ENCODE peak calls at places on chromosomes 5 and 9, in five cellular contexts. F is left ventricle myocardium superior; O is progenitor cell of endocrine pancreas; V is stimulated activated CD4-positive, alpha-beta T cell treated with anti-CD3 and anti-CD28 coated beads, Interleukin-4, amount 100 ng/mL, for 4 hours; A is posterior vena cava. N is an unnamed sample.

GRCh38 chr9:22363421-22363887 is 83.2 kb upstream of the DMRTA1 start:
- DNase-seq in F (no peak), O (no peak), V (no peak), A (peak), N (no peak)

GRCh38 chr5:165457854-165458481 is 1952.5 kb downstream of the MAT2B start:
- DNase-seq in F (no peak), O (no peak), V (no peak), A (no peak), N (no peak)

GRCh38 chr9:93263334-93264229 is 79.6 kb downstream of the WNK2 start:
- DNase-seq in F (no peak), O (no peak), V (no peak), A (no peak), N (no peak)

GRCh38 chr9:86242012-86242411 is 17.4 kb downstream of the C9orf153 start:
- DNase-seq in F (no peak), O (no peak), V (no peak), A (no peak), N (no peak)

GRCh38 chr5:96476654-96477053 is 43.6 kb upstream of the PCSK1 start:
- DNase-seq in F (no peak), O (no peak), V (no peak), A (no peak), N (no peak)

GRCh38 chr5:17080361-17080760 is 137.1 kb upstream of the BASP1 start:
- DNase-seq in F (no peak), O (no peak), V (no peak), A (no peak), N (no peak)

GRCh38 chr5:24110019-24110615 is 534.7 kb downstream of the CDH10 start:
- DNase-seq in F (no peak), O (no peak), V (no peak), A (no peak), N (peak)

GRCh38 chr5:28926422-28926821 is 1888.0 kb upstream of the CDH9 start:
- DNase-seq in F (no peak), O (no peak), V (no peak), A (no peak), N (no peak)

GRCh38 chr9:95078516-95078915 is 239.0 kb downstream of the FANCC start:
- DNase-seq in F (peak), O (no peak), V (no peak), A (no peak), N (no peak)